ENCODE peak calls at places on chromosome 19, in five cellular contexts. U, O, F, Z and E are unnamed samples.

GRCh38 chr19:53907193-53907581 is 1.9 kb upstream of the CACNG7 start:
- DNase-seq in U (no peak), O (no peak), F (no peak), Z (no peak), E (peak)

GRCh38 chr19:5561559-5561958 is 6.2 kb downstream of the TINCR start:
- DNase-seq in U (no peak), O (no peak), F (no peak), Z (no peak), E (no peak)

GRCh38 chr19:41696402-41697197 is 8.5 kb upstream of the CEACAM7 start:
- DNase-seq in U (no peak), O (no peak), F (no peak), Z (no peak), E (peak)

GRCh38 chr19:14502334-14503092 is 6.6 kb upstream of the GIPC1 start:
- DNase-seq in U (no peak), O (peak), F (no peak), Z (no peak), E (no peak)

GRCh38 chr19:8617984-8618383 is 7.5 kb upstream of the ADAMTS10 start:
- DNase-seq in U (no peak), O (no peak), F (no peak), Z (no peak), E (no peak)

GRCh38 chr19:14556662-14557188 is 15.1 kb downstream of the NDUFB7 start:
- DNase-seq in U (peak), O (peak), F (peak), Z (peak), E (peak)

GRCh38 chr19:1947651-1948209 is 6.8 kb downstream of the CSNK1G2 start:
- DNase-seq in U (no peak), O (peak), F (no peak), Z (no peak), E (peak)

GRCh38 chr19:10780368-10780767 is 55.6 kb downstream of the TMED1 start:
- DNase-seq in U (peak), O (peak), F (no peak), Z (peak), E (no peak)

GRCh38 chr19:51079486-51080110 is 3.1 kb downstream of the KLK14 start:
- DNase-seq in U (no peak), O (no peak), F (no peak), Z (no peak), E (no peak)

GRCh38 chr19:10885241-10886169 is 14.2 kb downstream of the CARM1 start:
- DNase-seq in U (no peak), O (no peak), F (no peak), Z (no peak), E (peak)

GRCh38 chr19:47601180-47601904 is 7.6 kb upstream of the BICRA start:
- DNase-seq in U (no peak), O (peak), F (no peak), Z (no peak), E (no peak)
- H3K4ac ChIP-seq in U (peak), O (no peak), F (no peak), Z (no peak), E (no peak)

GRCh38 chr19:33649919-33650305 is 28.2 kb downstream of the CHST8 start:
- DNase-seq in U (no peak), O (no peak), F (no peak), Z (no peak), E (no peak)

GRCh38 chr19:33641956-33642498 is 20.3 kb downstream of the CHST8 start:
- DNase-seq in U (no peak), O (no peak), F (no peak), Z (no peak), E (no peak)

GRCh38 chr19:33646306-33646705 is 24.6 kb downstream of the CHST8 start:
- DNase-seq in U (no peak), O (no peak), F (no peak), Z (no peak), E (no peak)

GRCh38 chr19:33644284-33644836 is 22.6 kb downstream of the CHST8 start:
- DNase-seq in U (no peak), O (no peak), F (no peak), Z (no peak), E (no peak)

DNA sequence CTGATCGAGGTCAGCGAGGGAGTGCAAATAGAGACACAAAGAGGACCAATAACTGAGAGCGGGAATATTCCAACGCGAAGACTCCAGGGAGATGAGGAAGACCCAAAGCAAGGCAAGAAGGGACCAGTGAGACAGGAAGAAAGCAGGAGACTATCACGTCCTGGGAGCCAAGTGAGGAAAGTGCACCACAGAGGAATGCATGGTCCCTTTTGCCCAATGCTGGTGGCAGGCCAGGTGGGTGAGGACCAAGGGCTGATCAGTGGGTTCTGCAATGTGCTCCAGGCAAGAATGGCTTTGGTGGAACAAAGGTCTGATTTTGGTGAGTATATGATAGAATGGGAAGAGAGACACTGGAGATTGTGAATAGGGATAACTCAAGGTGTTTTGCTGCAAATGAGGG is 25.4 kb downstream of the CHST8 start:
- DNase-seq in U (no peak), O (no peak), F (no peak), Z (no peak), E (no peak)
- H3K4ac ChIP-seq in U (no peak), O (no peak), F (no peak), Z (no peak), E (no peak)

GRCh38 chr19:23415561-23416191 is 20.4 kb upstream of the ZNF91 start:
- DNase-seq in U (no peak), O (peak), F (peak), Z (peak), E (peak)
- H3K4ac ChIP-seq in U (no peak), O (no peak), F (no peak), Z (no peak), E (no peak)

GRCh38 chr19:16070366-16070990 is 5.8 kb upstream of the TPM4 start:
- DNase-seq in U (no peak), O (no peak), F (no peak), Z (no peak), E (no peak)

GRCh38 chr19:16067205-16067938 is 8.9 kb upstream of the TPM4 start:
- DNase-seq in U (peak), O (no peak), F (no peak), Z (no peak), E (no peak)

GRCh38 chr19:16069813-16070365 is 6.4 kb upstream of the TPM4 start:
- DNase-seq in U (no peak), O (no peak), F (no peak), Z (no peak), E (no peak)

GRCh38 chr19:16066611-16067104 is 9.6 kb upstream of the TPM4 start:
- DNase-seq in U (peak), O (peak), F (no peak), Z (no peak), E (peak)

GRCh38 chr19:16068696-16069259 is 7.5 kb upstream of the TPM4 start:
- DNase-seq in U (no peak), O (no peak), F (no peak), Z (no peak), E (no peak)
- H3K4ac ChIP-seq in U (peak), O (no peak), F (no peak), Z (no peak), E (no peak)